ENCODE peak calls at places on chromosomes 4 and X, in four cellular contexts. T, D, W and K are unnamed samples.

GRCh38 chr4:26076896-26077295 is 162.9 kb downstream of the SMIM20 start:
- DNase-seq in T (no peak), D (no peak), W (no peak), K (no peak)

GRCh38 chrX:18377802-18378201 is 23.3 kb upstream of the SCML2 start:
- DNase-seq in T (no peak), D (peak), W (no peak), K (no peak)

GRCh38 chr4:13698296-13698695 is 70.8 kb upstream of the BOD1L1 start:
- DNase-seq in T (no peak), D (no peak), W (no peak), K (no peak)

GRCh38 chr4:85745939-85746338 is 271.0 kb downstream of the ARHGAP24 start:
- DNase-seq in T (no peak), D (no peak), W (no peak), K (no peak)

GRCh38 chr4:141058739-141059507 is 74.3 kb downstream of the RNF150 start:
- DNase-seq in T (no peak), D (no peak), W (no peak), K (no peak)

GRCh38 chr4:172938870-172939269 is 229.7 kb upstream of the GALNT7 start:
- DNase-seq in T (no peak), D (no peak), W (no peak), K (no peak)

GRCh38 chr4:37729649-37730004 is 43.5 kb upstream of the RELL1 start:
- DNase-seq in T (no peak), D (no peak), W (no peak), K (no peak)

GRCh38 chr4:174467107-174467506 is 55.2 kb downstream of the HPGD start:
- DNase-seq in T (no peak), D (no peak), W (no peak), K (no peak)

GRCh38 chr4:160493206-160493605 is 1390.3 kb downstream of the RAPGEF2 start:
- DNase-seq in T (no peak), D (no peak), W (no peak), K (no peak)

GRCh38 chr4:1097553-1097952 is 15.8 kb downstream of the RNF212 start:
- DNase-seq in T (no peak), D (no peak), W (no peak), K (no peak)

GRCh38 chrX:28586891-28587635 is at the start of gene IL1RAPL1:
- DNase-seq in T (no peak), D (no peak), W (no peak), K (no peak)

GRCh38 chrX:64097891-64098290 is 107.6 kb downstream of the AMER1 start:
- DNase-seq in T (no peak), D (no peak), W (no peak), K (no peak)

GRCh38 chr4:26058537-26058936 is 144.5 kb downstream of the SMIM20 start:
- DNase-seq in T (no peak), D (no peak), W (no peak), K (peak)

GRCh38 chrX:136204571-136204970 is 46.6 kb downstream of the MAP7D3 start:
- DNase-seq in T (no peak), D (no peak), W (no peak), K (no peak)

GRCh38 chr4:46648088-46648744 is 258.3 kb upstream of the GABRA2 start:
- DNase-seq in T (no peak), D (no peak), W (no peak), K (no peak)

GRCh38 chr4:7207791-7208231 is 15.5 kb downstream of the SORCS2 start:
- DNase-seq in T (no peak), D (no peak), W (no peak), K (no peak)

GRCh38 chr4:46123872-46124755 is at the start of gene GABRG1:
- DNase-seq in T (peak), D (no peak), W (no peak), K (no peak)

GRCh38 chr4:174669278-174669677 is 147.0 kb upstream of the HPGD start:
- DNase-seq in T (no peak), D (no peak), W (no peak), K (no peak)

GRCh38 chrX:108087792-108088191 is 3.5 kb downstream of the PSMD10 start:
- DNase-seq in T (no peak), D (no peak), W (no peak), K (no peak)

GRCh38 chr4:67712650-67713530 is 11.9 kb upstream of the UBA6 start:
- DNase-seq in T (no peak), D (no peak), W (no peak), K (no peak)

GRCh38 chr4:47936336-47936735 is 22.0 kb upstream of the NFXL1 start:
- DNase-seq in T (no peak), D (no peak), W (no peak), K (no peak)

GRCh38 chr4:169723207-169723606 is 34.5 kb downstream of the HPF1 start:
- DNase-seq in T (no peak), D (no peak), W (no peak), K (no peak)

GRCh38 chr4:57068237-57068981 is 41.8 kb downstream of the IGFBP7 start:
- DNase-seq in T (no peak), D (no peak), W (no peak), K (no peak)

GRCh38 chr4:9704551-9705332 is 76.7 kb upstream of the DRD5 start:
- DNase-seq in T (no peak), D (no peak), W (no peak), K (no peak)

DNA sequence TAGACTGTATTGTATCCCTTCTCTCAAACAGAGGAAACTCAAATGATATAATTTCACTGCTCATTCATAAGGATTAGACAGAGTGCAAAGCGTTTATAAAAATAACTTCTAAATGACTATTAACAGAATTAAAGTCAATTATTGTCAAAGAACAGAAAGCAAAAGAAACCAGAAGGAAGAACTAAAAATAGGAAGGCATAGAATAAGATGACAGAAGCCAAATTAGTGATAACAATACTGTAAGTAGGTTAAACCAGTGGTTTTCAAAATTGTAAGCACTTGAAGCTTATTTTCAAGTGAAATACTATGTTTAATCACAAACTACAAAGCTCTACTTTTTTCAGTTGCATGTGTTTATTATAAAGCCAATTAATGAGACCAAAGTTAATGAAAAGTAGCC is 305.2 kb downstream of the PPP1R2C start:
- DNase-seq in T (no peak), D (no peak), W (no peak), K (no peak)
- H3K27ac ChIP-seq in T (no peak), D (no peak), W (no peak), K (no peak)

DNA sequence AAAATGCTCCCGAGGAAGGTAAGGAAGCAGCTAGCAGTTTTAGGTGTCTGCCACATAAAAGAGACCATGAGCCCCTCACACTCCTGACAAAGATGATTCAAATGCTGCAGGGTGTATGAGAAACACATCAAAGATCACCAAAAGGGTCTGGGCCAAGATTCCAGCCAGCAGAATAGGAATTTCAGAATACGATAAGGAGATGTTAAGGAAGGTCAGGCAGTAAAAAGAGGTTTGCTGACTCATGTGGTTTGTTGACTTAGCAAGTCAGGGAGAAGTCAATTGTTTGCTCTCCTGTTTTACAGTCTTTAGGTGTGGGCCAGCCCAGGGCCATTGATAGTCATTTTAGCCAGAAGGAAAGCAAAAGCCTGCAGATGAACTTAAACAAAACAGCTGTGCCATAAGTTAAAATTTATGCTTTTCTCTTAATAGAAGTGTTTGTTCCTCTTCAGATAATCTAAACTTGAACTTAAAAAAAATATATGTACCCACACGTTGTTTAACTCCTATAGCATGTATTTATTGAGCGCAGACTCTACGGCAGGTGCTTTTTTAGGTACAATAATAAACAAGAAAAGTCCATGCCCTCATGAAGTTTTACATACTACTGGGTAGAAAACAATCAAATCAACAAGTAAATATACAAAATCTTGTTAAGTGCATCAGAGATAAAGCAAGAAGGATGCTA is 115.6 kb downstream of the CAMK2D start:
- DNase-seq in T (no peak), D (no peak), W (no peak), K (no peak)
- H3K27ac ChIP-seq in T (no peak), D (no peak), W (peak), K (no peak)

DNA sequence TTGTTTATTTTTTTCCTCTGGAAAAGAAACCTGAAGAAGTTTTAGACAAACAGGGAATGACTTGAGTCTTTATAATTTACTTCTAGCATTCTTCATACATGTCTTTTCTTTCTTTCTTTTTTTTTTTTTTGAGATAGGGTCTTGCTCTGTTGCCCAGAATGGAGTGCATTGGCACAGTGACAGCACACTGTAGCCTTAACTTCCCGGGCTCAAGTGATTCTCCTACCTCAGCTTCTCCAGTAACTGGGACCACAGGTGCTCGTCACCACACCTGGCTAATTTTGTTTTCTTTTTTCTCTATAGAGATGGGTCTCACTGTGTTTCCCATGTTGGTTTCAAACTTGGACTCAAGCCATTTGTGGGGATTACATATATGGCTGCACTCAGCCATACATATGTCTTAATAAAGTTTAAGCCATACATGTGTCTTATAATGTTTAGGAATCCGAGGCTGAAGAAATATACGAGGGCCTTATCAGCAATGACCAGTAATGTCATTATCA is 71.8 kb downstream of the RAPGEF2 start:
- DNase-seq in T (no peak), D (no peak), W (no peak), K (no peak)
- H3K27ac ChIP-seq in T (no peak), D (no peak), W (peak), K (peak)

GRCh38 chrX:2666491-2666890 is 24.6 kb upstream of the CD99 start:
- DNase-seq in T (no peak), D (no peak), W (no peak), K (no peak)

GRCh38 chrX:2665387-2666304 is 25.4 kb upstream of the CD99 start:
- DNase-seq in T (no peak), D (no peak), W (no peak), K (no peak)

GRCh38 chrX:2662586-2662985 is 28.5 kb upstream of the CD99 start:
- DNase-seq in T (no peak), D (no peak), W (no peak), K (no peak)

GRCh38 chrX:2658585-2659292 is 32.4 kb upstream of the CD99 start:
- DNase-seq in T (no peak), D (no peak), W (no peak), K (no peak)

DNA sequence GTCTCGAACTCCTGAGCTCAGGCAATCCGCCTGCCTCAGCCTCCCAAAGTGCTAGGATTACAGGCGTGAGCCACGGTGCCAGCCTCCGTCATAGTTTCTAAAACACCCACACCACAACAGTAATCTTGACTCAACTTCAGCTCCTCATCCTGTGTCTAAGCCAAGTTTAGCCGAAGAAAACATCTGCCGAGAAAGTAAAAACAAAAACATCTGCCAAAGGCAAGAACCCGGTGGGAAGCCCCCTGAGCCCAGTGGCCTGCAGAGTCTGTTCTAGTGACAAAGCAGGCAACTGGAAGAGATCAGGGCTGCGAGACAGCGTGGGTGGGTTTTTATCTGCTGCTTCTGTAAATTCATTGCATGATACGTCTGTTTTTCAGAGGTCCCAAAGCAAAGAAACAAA is 26.6 kb upstream of the CD99 start:
- DNase-seq in T (peak), D (no peak), W (peak), K (no peak)
- H3K27ac ChIP-seq in T (no peak), D (no peak), W (no peak), K (no peak)

DNA sequence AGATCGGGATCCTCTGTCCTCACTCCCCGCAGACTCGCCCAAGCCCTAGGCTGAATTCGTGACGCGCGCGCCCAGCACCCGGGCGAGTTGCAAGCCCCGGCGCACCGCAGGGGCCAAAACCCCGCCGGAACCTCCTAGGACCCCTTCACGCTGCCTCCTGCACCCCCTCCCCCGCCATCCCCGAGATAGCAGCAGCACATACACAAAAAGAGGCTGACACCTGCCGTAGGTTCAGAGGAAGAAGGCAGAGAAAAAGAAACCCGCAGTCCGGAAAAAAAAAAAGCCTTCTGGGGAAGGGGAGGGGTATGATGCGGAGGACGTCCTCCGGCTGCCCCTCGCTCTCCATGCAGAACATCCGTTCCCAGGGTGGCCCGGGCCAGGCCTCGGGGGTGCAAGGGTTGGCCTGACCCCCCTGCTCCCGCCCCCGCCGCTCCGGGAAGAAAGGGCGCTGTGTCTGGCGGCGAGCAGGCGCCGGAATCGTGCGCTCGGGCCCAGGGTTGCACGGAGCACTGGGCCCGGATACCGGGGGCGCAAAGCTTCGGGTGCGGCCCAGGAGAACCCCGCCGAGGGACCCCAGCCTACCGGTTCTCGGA is 2.5 kb downstream of the NLGN4X start:
- DNase-seq in T (no peak), D (no peak), W (no peak), K (no peak)
- H3K27ac ChIP-seq in T (peak), D (no peak), W (no peak), K (no peak)

GRCh38 chr4:102438396-102438795 is 62.8 kb upstream of the NFKB1 start:
- DNase-seq in T (no peak), D (no peak), W (no peak), K (no peak)
- H3K27ac ChIP-seq in T (peak), D (no peak), W (no peak), K (peak)

DNA sequence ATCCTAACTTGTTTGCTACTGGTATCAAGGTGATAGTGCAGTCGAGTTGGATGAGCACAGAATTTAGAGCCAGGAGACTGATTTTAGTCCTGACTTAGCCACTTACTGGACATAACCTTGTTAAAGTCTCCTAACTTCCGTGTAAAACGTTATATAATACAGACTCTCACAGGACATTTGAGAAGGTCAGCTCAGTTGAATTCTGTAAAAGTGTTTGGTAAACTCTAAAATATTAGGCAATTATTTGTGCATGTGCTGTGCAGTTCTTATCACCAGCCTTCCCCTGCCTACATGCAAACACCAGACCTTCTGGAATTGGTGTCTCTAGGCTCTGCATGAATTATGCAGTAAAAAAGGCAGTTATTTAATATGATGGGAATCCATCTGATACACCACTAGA is 45.4 kb downstream of the FNIP2 start:
- DNase-seq in T (no peak), D (no peak), W (no peak), K (no peak)
- H3K27ac ChIP-seq in T (no peak), D (no peak), W (peak), K (peak)

GRCh38 chr4:181143241-181143854 is 1099.9 kb upstream of the TENM3 start:
- DNase-seq in T (peak), D (peak), W (peak), K (peak)

GRCh38 chr4:181138116-181138515 is 1105.1 kb upstream of the TENM3 start:
- DNase-seq in T (no peak), D (no peak), W (no peak), K (no peak)

GRCh38 chr4:181140037-181140603 is 1103.1 kb upstream of the TENM3 start:
- DNase-seq in T (no peak), D (no peak), W (no peak), K (no peak)

GRCh38 chr4:181137351-181137750 is 1105.9 kb upstream of the TENM3 start:
- DNase-seq in T (no peak), D (no peak), W (no peak), K (no peak)
- H3K27ac ChIP-seq in T (no peak), D (no peak), W (no peak), K (no peak)

DNA sequence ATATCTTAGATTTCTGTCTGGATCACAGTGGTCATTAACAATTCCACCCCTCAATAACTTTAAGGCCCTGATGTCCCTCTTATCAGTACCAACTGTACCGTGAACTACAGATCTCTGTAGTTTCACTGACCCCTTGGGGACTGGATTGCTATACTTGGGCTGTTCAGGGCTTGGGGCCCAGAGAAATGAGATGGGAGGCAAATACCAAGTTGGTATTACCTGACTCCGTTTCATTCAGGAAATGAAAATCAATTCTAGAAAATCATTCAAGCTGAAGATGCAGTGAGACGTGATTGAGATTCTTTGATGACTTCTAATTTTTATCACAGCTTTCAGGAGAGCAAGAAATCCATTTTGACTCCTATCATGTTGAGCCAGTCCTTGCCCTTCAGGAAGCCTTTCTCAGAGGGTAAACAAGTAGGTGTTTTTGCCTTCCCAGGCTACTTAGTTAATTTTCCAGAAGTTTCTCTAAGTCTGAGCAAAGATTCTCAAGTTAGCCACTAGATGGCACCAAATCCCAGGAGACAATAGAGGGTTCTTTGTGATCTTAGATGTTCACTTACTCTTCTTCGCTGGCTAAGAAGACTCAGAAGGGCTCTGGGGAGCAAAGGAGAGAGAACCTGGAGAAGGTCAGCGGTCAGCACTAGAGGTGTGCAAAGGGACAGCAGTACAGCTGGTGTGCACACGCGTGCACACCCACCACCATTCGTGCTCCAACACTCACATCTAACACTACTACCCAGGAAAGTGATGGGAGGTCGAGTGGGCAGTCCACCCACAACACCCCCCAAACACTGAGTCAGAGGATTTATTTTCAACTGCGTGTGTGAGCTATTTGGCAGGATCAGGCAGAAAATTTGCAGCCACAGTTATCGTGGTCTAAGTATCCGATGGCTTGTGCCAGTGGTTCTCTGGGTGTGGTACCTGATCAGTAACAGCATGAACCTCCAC is 7.4 kb downstream of the HNRNPH2 start:
- DNase-seq in T (no peak), D (peak), W (no peak), K (no peak)
- H3K27ac ChIP-seq in T (peak), D (peak), W (peak), K (peak)